ENCODE peak calls at places on chromosomes 4 and X, in nine cellular contexts. N, V, I, Y, D, H, B, U and E are unnamed samples.
A peak's percentile ranks its signal among the peaks of the same experiment; 100 is the strongest.

GRCh38 chr4:26858947-26859401 is 1.7 kb upstream of the STIM2 start:
- DNase-seq in N (no peak), V (no peak), I (no peak), Y (no peak), D (no peak), H (no peak), B (no peak), U (no peak), E (no peak)

GRCh38 chrX:39242187-39242586 is 440.9 kb downstream of the MID1IP1 start:
- DNase-seq in N (no peak), V (no peak), I (peak; percentile 42), Y (peak; percentile 73), D (peak; percentile 16), H (no peak), B (no peak), U (no peak), E (no peak)

GRCh38 chrX:41734530-41734929 is 10.5 kb downstream of the GPR82 start:
- DNase-seq in N (no peak), V (no peak), I (no peak), Y (peak; percentile 55), D (peak; percentile 27), H (no peak), B (no peak), U (peak; percentile 25), E (no peak)

GRCh38 chr4:62901101-62901500 is 1508.1 kb downstream of the TECRL start:
- DNase-seq in N (no peak), V (no peak), I (no peak), Y (no peak), D (no peak), H (no peak), B (no peak), U (no peak), E (no peak)

GRCh38 chr4:25633541-25633940 is 22.1 kb upstream of the SLC34A2 start:
- DNase-seq in N (no peak), V (no peak), I (no peak), Y (no peak), D (no peak), H (no peak), B (no peak), U (no peak), E (no peak)

GRCh38 chrX:104922206-104922621 is 298.3 kb downstream of the TEX13A start:
- DNase-seq in N (peak; percentile 18), V (no peak), I (peak; percentile 83), Y (peak; percentile 91), D (peak; percentile 69), H (peak; percentile 13), B (peak; percentile 49), U (peak; percentile 3), E (peak; percentile 24)

GRCh38 chr4:73777612-73778011 is 37.2 kb downstream of the CXCL8 start:
- DNase-seq in N (no peak), V (no peak), I (no peak), Y (no peak), D (no peak), H (no peak), B (no peak), U (peak; percentile 55), E (peak; percentile 1)

GRCh38 chr4:67909910-67910905 is 26.4 kb upstream of the TMPRSS11D start:
- DNase-seq in N (no peak), V (no peak), I (peak; percentile 14), Y (no peak), D (no peak), H (no peak), B (no peak), U (no peak), E (no peak)

GRCh38 chrX:112844250-112844649 is 3.6 kb upstream of the AMOT start:
- DNase-seq in N (no peak), V (no peak), I (no peak), Y (no peak), D (no peak), H (no peak), B (no peak), U (no peak), E (no peak)

GRCh38 chr4:8274772-8275241 is 5.3 kb downstream of the HTRA3 start:
- DNase-seq in N (peak; percentile 95), V (peak; percentile 95), I (no peak), Y (peak; percentile 72), D (peak; percentile 95), H (peak; percentile 89), B (no peak), U (peak; percentile 98), E (peak; percentile 92)
- H3K4me3 ChIP-seq in N (no peak overlapping the region), V (no peak overlapping the region), I (no peak overlapping the region), Y (no peak overlapping the region), D (no peak overlapping the region), H (no peak overlapping the region), B (no peak overlapping the region), U (no peak overlapping the region), E (no peak overlapping the region)

DNA sequence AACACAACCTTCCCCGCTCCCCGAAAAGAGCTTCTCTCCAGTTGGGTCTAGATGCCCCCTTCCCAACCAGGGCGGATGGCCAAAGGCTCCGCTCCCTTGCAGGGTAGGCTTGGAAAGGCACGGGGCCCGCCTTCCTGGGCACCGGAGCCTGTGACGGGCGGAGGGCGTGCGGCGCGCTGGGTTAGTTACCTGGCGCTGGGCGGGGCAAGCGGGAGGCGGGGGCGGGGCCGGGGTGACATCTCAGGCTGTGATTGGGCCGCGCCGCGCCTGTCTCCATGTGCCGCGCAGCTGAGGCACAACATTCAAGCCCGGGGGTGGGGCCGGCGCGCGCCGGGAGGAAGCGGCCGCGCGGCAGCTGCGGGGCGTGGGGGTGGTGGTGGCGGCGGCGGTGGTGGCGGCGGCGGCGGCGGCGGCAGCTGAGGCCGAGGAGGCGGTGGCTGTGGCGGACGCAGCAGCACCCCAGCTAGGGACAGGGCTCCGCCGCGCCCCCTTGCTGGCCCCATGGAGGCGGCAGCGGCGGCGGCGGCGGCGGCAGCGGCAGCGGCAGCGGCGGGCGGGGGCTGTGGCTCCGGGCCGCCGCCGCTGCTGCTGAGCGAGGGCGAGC is at the start of gene REPS2:
- DNase-seq in N (peak; percentile 74), V (peak; percentile 94), I (peak; percentile 86), Y (peak; percentile 98), D (peak; percentile 90), H (peak; percentile 83), B (peak; percentile 8), U (peak; percentile 37), E (no peak)
- TF ChIP-seq CTCF in N (no peak), V (no peak), I (no peak), Y (no peak), D (no peak), H (no peak), B (no peak), U (no peak), E (no peak)

GRCh38 chr4:107799634-107800033 is 25.1 kb upstream of the SGMS2 start:
- DNase-seq in N (no peak), V (no peak), I (no peak), Y (no peak), D (no peak), H (no peak), B (no peak), U (no peak), E (no peak)

GRCh38 chr4:107800686-107801085 is 24.0 kb upstream of the SGMS2 start:
- DNase-seq in N (no peak), V (no peak), I (no peak), Y (no peak), D (no peak), H (no peak), B (no peak), U (no peak), E (no peak)

GRCh38 chr4:107801766-107802211 is 22.9 kb upstream of the SGMS2 start:
- DNase-seq in N (no peak), V (no peak), I (no peak), Y (no peak), D (no peak), H (no peak), B (no peak), U (peak; percentile 64), E (peak; percentile 60)

DNA sequence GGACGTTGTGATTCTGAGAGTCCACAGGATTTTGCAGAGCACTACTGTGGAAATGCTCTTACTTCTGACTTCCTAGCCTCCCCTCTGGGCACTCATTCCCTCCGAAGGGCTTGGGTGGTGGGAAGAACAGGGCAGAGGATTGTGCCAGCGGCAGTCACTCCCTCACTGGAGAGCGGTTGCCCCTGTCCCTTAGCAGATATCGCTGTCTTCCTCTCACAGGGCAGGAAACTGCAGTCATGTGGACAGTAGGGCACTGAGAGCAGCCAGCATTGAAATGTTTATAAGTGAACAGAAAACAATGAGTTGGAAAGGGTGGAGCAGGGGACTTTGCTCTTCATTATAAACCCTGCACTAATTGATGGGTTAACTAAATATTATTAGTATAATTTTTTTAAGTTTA is 24.7 kb upstream of the SGMS2 start:
- DNase-seq in N (no peak), V (no peak), I (no peak), Y (no peak), D (no peak), H (no peak), B (no peak), U (no peak), E (no peak)
- H3K4me3 ChIP-seq in N (no peak overlapping the region), V (peak overlapping the region; percentile 51), I (no peak overlapping the region), Y (no peak overlapping the region), D (no peak overlapping the region), H (peak overlapping the region; percentile 23), B (no peak overlapping the region), U (no peak overlapping the region), E (no peak overlapping the region)

GRCh38 chrX:2650037-2650436 is 41.1 kb upstream of the CD99 start:
- DNase-seq in N (no peak), V (no peak), I (no peak), Y (no peak), D (no peak), H (no peak), B (no peak), U (no peak), E (no peak)

GRCh38 chrX:2656243-2656836 is 34.8 kb upstream of the CD99 start:
- DNase-seq in N (no peak), V (no peak), I (no peak), Y (peak; percentile 16), D (no peak), H (no peak), B (no peak), U (no peak), E (no peak)

GRCh38 chrX:2654436-2655340 is 36.4 kb upstream of the CD99 start:
- DNase-seq in N (no peak), V (no peak), I (no peak), Y (peak; percentile 69), D (no peak), H (no peak), B (no peak), U (no peak), E (no peak)

GRCh38 chrX:2650865-2651264 is 40.2 kb upstream of the CD99 start:
- DNase-seq in N (no peak), V (no peak), I (no peak), Y (no peak), D (no peak), H (no peak), B (no peak), U (no peak), E (no peak)

DNA sequence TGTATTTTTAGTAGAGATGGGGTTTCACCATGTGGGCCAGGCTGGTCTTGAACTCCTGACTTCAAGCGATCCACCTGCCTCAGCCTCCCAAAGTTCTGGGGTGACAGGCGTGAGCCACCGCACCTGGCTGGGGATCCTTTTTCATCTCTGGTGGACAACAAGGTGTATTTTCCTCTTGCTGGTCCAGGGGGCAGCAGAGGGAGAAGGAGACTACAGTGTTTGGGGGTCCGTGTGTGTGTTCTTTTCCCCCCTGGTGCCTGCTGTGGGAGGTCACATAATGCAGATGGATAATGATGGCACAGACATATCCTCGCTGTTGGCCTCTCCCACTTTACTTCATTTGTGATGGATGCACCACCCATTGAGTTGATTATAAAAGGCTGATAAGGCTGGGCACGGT is 39.0 kb upstream of the CD99 start:
- DNase-seq in N (no peak), V (no peak), I (no peak), Y (peak; percentile 61), D (no peak), H (no peak), B (no peak), U (no peak), E (no peak)
- TF ChIP-seq CTCF in N (no peak), V (no peak), I (no peak), Y (peak; percentile 60), D (peak; percentile 43), H (no peak), B (peak; percentile 35), U (peak; percentile 21), E (no peak)